ENCODE peak calls at places on chromosomes 5 and 9, in five cellular contexts. A, B, S, R and Q are unnamed samples.
A peak's percentile ranks its signal among the peaks of the same experiment; 100 is the strongest.

GRCh38 chr5:78552729-78553341 is 95.7 kb downstream of the LHFPL2 start:
- DNase-seq in S (no peak), B (no peak), R (no peak), A (no peak), Q (no peak)

GRCh38 chr5:77204967-77205366 is 5.5 kb upstream of the PDE8B start:
- DNase-seq in B (no peak), S (no peak), A (no peak), R (no peak), Q (no peak)

GRCh38 chr9:111412280-111412679 is 71.9 kb downstream of the ECPAS start:
- DNase-seq in S (no peak), R (no peak), A (no peak), B (no peak), Q (no peak)

GRCh38 chr5:150661086-150661485 is at the start of gene MYOZ3:
- DNase-seq in S (no peak), A (peak; percentile 32), B (no peak), R (no peak), Q (no peak)

GRCh38 chr5:72561407-72561972 is 54.3 kb upstream of the ZNF366 start:
- DNase-seq in B (no peak), S (no peak), R (no peak), A (no peak), Q (peak; percentile 40)

GRCh38 chr9:72895122-72895521 is 57.7 kb downstream of the ALDH1A1 start:
- DNase-seq in B (no peak), R (no peak), S (no peak), A (no peak), Q (no peak)

GRCh38 chr5:123806644-123807043 is 294.7 kb downstream of the CSNK1G3 start:
- DNase-seq in R (no peak), A (no peak), B (no peak), S (no peak), Q (no peak)

GRCh38 chr5:62587737-62588136 is 9.1 kb downstream of the LRRC70 start:
- DNase-seq in B (no peak), S (no peak), A (no peak), R (no peak), Q (no peak)

GRCh38 chr5:152113401-152113800 is 188.8 kb upstream of the GLRA1 start:
- DNase-seq in A (no peak), S (no peak), B (no peak), R (no peak), Q (no peak)

GRCh38 chr9:127034691-127035090 is 87.7 kb downstream of the ANGPTL2 start:
- DNase-seq in S (no peak), R (no peak), A (no peak), B (no peak), Q (peak; percentile 9)

GRCh38 chr5:81779125-81779934 is 28.4 kb upstream of the SSBP2 start:
- DNase-seq in A (no peak), R (peak; percentile 87), S (peak; percentile 58), B (peak; percentile 26), Q (peak; percentile 86)

GRCh38 chr5:55383254-55383653 is 75.5 kb downstream of the MTREX start:
- DNase-seq in B (no peak), A (no peak), S (no peak), R (no peak), Q (peak; percentile 14)

GRCh38 chr9:130607640-130608420 is 28.5 kb downstream of the FUBP3 start:
- DNase-seq in A (no peak), B (peak; percentile 67), R (no peak), S (no peak), Q (no peak)

GRCh38 chr5:43110606-43111170 is 10.0 kb upstream of the ZNF131 start:
- DNase-seq in R (no peak), B (no peak), S (no peak), A (no peak), Q (no peak)

GRCh38 chr9:134969401-134969800 is 51.7 kb upstream of the FCN1 start:
- DNase-seq in R (peak; percentile 50), S (no peak), A (peak; percentile 52), B (no peak), Q (no peak)

GRCh38 chr5:177310757-177311173 is 933 bp downstream of the MXD3 start:
- DNase-seq in B (peak; percentile 18), A (no peak), R (peak; percentile 62), S (peak; percentile 36), Q (peak; percentile 74)

GRCh38 chr5:79924936-79925893 is 65.8 kb downstream of the MTX3 start:
- DNase-seq in R (no peak), S (no peak), A (no peak), B (peak; percentile 41), Q (no peak)

GRCh38 chr5:45454114-45454513 is 242.1 kb downstream of the HCN1 start:
- DNase-seq in A (no peak), R (no peak), S (peak; percentile 33), B (peak; percentile 20), Q (no peak)

GRCh38 chr5:100900142-100900795 is 2.8 kb downstream of the ST8SIA4 start:
- DNase-seq in R (peak; percentile 67), B (no peak), A (peak; percentile 73), S (peak; percentile 44), Q (peak; percentile 58)

DNA sequence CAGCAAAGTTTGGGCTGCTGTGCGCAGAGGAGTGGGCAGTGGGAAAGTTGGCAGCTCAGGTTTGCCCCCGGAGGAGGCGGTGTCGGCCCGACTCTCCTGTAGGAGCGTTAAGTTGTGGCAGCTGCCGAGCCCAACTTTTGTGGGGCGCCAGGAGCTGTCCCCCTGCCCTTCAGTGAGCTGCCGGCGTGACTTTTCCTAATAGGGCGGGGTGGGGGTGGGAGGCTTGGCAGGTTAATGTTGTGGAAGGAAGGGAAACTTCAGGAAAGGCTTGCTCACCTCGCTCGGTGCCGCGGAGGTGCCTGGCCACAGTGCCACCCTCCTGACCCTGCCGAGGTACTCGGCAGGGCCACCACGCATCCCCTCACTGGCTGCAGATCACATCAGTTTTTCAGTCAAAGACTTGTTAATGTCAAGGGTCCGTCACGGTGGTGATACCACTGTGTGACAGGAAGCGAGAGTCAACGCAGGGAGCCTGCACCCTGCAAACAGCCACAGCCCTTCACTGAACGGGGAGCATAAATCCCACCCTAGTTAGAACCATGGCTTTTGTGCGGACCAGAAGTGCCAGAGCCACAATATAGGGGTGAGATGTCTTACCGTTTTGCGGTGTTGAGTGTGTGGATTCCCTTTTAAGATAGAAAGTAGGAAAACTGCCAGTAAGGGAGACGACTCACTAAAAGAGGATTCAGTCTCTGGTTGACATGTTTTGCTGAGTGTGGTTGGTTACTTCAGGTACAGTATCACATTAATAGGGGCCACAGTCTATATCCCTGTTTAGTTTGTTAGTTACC is 746 bp downstream of the LNPEP start:
- DNase-seq in B (peak; percentile 31), S (peak; percentile 54), A (peak; percentile 78), R (peak; percentile 73), Q (peak; percentile 69)
- TF ChIP-seq POLR2A in B (no peak), S (no peak), A (no peak), R (no peak), Q (no peak)

DNA sequence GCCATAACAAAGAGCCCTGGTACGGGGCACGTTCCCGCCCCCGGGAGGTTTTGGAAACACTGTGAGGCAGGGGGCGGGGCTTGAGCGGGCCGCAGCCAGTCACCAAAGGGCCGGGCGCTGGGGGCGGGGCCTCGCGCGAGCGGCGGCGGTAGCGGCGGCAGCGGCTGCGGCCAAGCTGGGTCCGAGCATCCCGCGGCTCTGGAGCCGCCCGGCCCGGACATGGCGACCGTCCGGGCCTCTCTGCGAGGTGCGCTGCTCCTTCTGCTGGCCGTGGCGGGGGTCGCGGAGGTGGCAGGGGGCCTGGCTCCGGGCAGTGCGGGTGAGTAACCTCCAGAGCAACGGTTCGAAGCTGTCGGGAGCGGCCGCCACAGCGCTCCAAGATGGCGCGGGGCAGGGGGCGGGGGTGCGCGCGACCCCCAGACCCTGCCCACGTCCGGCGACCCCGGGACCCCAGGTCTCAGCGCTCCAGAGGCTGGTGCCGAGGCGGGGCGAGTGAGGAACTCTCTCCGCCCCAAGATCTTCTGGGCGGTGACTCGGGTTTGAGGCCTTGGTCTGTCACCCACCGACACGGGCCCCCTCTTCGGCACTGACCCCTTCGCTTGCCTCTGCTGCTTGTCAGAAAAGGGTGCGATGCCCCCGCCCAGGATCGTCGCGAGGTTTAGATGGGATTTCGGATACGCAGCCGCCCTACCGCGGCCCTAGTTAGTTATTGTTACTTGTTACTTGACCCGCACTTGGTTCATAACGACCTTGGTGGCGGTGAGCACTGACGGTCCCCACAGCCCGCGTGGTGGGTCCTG is at the start of gene RECK:
- DNase-seq in B (peak; percentile 84), A (peak; percentile 96), S (peak; percentile 91), R (peak; percentile 93), Q (peak; percentile 77)
- TF ChIP-seq POLR2A in B (peak; percentile 78), A (peak; percentile 38), S (no peak), R (no peak), Q (no peak)

GRCh38 chr5:140549237-140550144 is 2.0 kb downstream of the EIF4EBP3 start:
- DNase-seq in S (peak; percentile 66), A (peak; percentile 82), R (peak; percentile 94), B (peak; percentile 41), Q (peak; percentile 53)
- TF ChIP-seq POLR2A in S (no peak), A (no peak), R (no peak), B (no peak), Q (peak; percentile 42)

GRCh38 chr9:91192785-91193657 is 168.7 kb downstream of the AUH start:
- DNase-seq in B (peak; percentile 100), A (peak; percentile 94), S (peak; percentile 95), R (peak; percentile 96), Q (peak; percentile 74)
- TF ChIP-seq POLR2A in B (peak; percentile 56), A (no peak), S (no peak), R (no peak), Q (no peak)

DNA sequence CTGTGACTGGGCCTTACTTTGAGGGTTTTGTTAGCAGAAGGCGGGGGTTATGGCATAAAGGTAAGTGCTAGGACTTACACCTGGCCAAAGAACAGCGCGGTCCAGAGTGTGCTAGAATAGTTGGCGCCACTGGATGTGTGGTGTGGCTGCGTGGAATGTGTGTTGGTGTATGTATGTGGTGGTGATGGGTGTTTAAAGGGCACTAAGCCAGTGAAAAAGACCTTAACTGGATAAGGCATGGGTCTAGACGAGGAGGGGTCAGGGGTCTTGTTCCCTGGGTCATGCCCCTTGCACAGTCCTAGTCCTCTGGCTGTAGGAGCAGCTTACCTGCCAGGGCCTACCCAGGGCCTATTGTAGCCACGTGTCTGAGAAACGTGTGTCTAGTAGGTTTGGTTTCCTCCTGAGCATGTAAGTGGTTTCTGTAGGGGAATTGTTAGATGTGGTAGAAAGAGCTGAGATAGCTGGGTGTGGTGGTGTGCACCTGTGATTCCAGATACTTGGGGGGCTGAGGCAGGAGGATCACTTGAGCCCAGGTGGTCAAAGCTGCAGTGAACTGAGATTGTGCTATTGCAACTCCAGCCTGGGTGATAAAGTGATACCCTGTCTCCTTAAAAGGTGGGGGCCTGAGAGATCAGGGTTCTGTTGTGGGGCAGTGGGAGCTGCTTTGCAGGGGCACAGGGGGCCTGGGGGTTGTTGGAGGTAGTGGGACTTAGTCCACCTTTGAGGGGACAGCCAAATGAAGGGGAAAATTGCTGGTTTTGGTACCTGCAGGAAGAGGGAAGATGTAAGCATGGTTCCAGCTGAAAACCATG is 55.2 kb downstream of the HSPA4 start:
- DNase-seq in A (no peak), S (no peak), B (no peak), R (no peak), Q (no peak)
- TF ChIP-seq POLR2A in A (no peak), S (no peak), B (no peak), R (no peak), Q (no peak)

GRCh38 chr9:97943308-97943855 is 5.4 kb upstream of the HEMGN start:
- DNase-seq in R (no peak), B (no peak), S (no peak), A (no peak), Q (peak; percentile 95)

GRCh38 chr9:97941323-97941722 is 3.4 kb upstream of the HEMGN start:
- DNase-seq in A (no peak), B (no peak), R (no peak), S (no peak), Q (no peak)

GRCh38 chr9:97940233-97940632 is 2.3 kb upstream of the HEMGN start:
- DNase-seq in A (no peak), R (no peak), B (no peak), S (no peak), Q (peak; percentile 92)

GRCh38 chr9:97940707-97941106 is 2.7 kb upstream of the HEMGN start:
- DNase-seq in S (no peak), A (no peak), R (no peak), B (no peak), Q (peak; percentile 72)

GRCh38 chr9:97944612-97945011 is 6.6 kb upstream of the HEMGN start:
- DNase-seq in B (no peak), R (no peak), S (no peak), A (no peak), Q (peak; percentile 55)
- TF ChIP-seq POLR2A in B (no peak), R (no peak), S (no peak), A (no peak), Q (no peak)